ENCODE peak calls at places on chromosomes 11 and 22, in five cellular contexts. X, P, R, V and W are unnamed samples.

GRCh38 chr22:31230871-31231621 is 18.9 kb downstream of the LIMK2 start:
- DNase-seq in X (no peak), P (no peak), R (peak), V (peak), W (no peak)

GRCh38 chr11:102680945-102681344 is 24.6 kb downstream of the MMP27 start:
- DNase-seq in X (no peak), P (no peak), R (no peak), V (peak), W (no peak)

GRCh38 chr22:32932176-32932575 is 126.0 kb downstream of the SYN3 start:
- DNase-seq in X (no peak), P (peak), R (no peak), V (peak), W (no peak)

GRCh38 chr11:100830978-100831732 is 144.1 kb downstream of the ARHGAP42 start:
- DNase-seq in X (no peak), P (peak), R (no peak), V (peak), W (peak)

GRCh38 chr11:45560153-45560934 is 105.1 kb downstream of the CHST1 start:
- DNase-seq in X (no peak), P (no peak), R (no peak), V (no peak), W (no peak)

GRCh38 chr22:37207981-37208380 is 4.3 kb downstream of the SSTR3 start:
- DNase-seq in X (no peak), P (no peak), R (no peak), V (no peak), W (no peak)

GRCh38 chr11:20451568-20451967 is 64.1 kb downstream of the PRMT3 start:
- DNase-seq in X (no peak), P (no peak), R (no peak), V (peak), W (no peak)

GRCh38 chr11:108754901-108755625 is 90.2 kb downstream of the DDX10 start:
- DNase-seq in X (peak), P (no peak), R (no peak), V (peak), W (peak)

GRCh38 chr11:1640076-1640946 is 10.7 kb downstream of the KRTAP5-5 start:
- DNase-seq in X (no peak), P (no peak), R (peak), V (peak), W (no peak)

GRCh38 chr11:91790873-91791468 is 433.6 kb upstream of the FAT3 start:
- DNase-seq in X (no peak), P (no peak), R (no peak), V (no peak), W (no peak)

GRCh38 chr22:20241579-20242392 is 26.3 kb downstream of the RTN4R start:
- DNase-seq in X (no peak), P (no peak), R (no peak), V (no peak), W (no peak)

GRCh38 chr11:78199653-78200015 is 10.9 kb downstream of the USP35 start:
- DNase-seq in X (no peak), P (no peak), R (no peak), V (no peak), W (no peak)

GRCh38 chr11:12100886-12101285 is 9.5 kb upstream of the MICAL2 start:
- DNase-seq in X (peak), P (no peak), R (no peak), V (peak), W (no peak)

GRCh38 chr11:39365809-39366436 is 2093.5 kb downstream of the LRRC4C start:
- DNase-seq in X (no peak), P (no peak), R (no peak), V (peak), W (peak)

GRCh38 chr11:34866375-34866774 is 49.8 kb downstream of the APIP start:
- DNase-seq in X (no peak), P (no peak), R (no peak), V (peak), W (no peak)

GRCh38 chr22:28799125-28799833 is 1.1 kb downstream of the XBP1 start:
- DNase-seq in X (peak), P (peak), R (peak), V (peak), W (peak)

GRCh38 chr22:28801845-28802594 is 1.7 kb upstream of the XBP1 start:
- DNase-seq in X (no peak), P (no peak), R (peak), V (no peak), W (no peak)

GRCh38 chr22:28798810-28799124 is 1.6 kb downstream of the XBP1 start:
- DNase-seq in X (no peak), P (no peak), R (no peak), V (no peak), W (no peak)

GRCh38 chr22:28799834-28800307 is 498 bp downstream of the XBP1 start:
- DNase-seq in X (peak), P (no peak), R (peak), V (peak), W (peak)

DNA sequence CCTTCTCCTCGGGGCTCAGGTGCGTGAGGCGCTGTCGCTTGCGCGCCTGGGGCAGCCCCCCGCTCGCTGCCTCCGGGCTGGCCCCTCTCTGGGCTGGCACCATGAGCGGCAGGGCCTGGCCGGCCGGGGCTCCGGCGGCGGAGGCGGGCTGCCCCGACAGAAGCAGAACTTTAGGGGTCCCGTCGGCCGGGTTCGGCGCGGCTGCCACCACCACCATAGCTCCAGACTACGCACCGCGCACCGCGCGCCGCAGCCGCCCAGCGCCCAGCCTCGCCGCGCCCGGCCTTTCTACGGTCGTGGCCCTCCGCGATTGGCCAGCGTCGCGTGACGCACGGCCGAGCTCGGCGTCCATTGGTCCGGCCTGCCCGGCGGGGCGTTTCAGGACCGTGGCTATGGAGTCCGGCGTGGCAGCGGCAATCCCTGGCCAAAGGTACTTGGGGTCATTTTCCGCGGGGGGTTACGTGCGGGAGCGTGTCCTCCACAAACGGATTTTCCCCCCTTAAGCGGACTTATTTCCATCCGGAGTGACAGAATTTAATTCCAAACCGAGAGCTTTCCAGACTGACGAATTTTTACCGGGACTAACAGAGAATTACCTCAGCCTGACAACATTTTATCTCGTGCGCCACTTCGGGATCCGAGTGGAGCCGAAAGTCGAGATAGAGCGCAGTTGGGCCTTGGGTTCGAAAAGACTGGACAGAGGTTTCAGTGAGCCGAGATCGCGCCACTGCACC is at the start of gene XBP1:
- DNase-seq in X (peak), P (peak), R (peak), V (peak), W (peak)
- H3K4me3 ChIP-seq in X (peak), P (peak), R (peak), V (peak), W (peak)

DNA sequence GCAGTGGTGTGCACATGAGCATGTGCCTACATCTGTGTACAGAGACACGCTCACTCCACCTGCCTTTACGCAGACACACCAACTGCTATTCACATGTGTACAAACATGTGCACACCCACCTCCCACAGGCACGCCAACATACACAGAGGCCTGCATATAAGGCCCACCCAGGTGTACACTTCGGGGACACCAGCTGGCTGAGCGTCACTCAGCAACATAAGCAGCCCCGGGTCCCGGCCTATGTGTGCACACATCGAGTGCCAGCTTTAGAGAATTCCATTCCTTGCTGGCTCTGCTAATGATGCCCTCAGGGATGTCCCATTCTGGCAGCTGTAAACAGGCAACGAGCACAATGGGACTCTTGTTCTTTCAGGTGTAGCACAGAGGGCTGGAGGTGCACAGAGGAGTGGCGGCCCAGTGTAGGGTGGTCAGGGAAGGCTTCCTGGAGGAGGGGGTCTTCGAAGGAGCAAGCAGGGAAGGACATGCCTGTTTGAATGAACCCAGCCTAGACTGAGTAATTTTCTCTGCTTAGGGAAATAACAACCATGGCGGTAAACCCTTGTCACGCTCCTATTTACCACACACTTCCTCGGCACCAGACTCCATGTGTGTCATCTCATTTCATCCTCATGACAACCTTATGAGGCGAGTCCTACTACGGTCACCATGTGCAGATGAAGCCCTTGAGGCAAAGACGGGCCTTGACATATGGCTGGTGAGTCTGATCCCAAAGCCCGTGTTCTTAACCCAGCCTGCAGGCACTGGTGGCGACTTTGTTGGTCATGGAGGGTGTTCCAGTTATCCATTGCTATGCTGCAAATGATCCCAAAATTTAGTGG is 35.1 kb downstream of the RPL3 start:
- DNase-seq in X (no peak), P (no peak), R (no peak), V (no peak), W (no peak)
- H3K4me3 ChIP-seq in X (no peak), P (no peak), R (no peak), V (no peak), W (no peak)

GRCh38 chr11:128892866-128893565 is 1.9 kb downstream of the KCNJ5 start:
- DNase-seq in X (no peak), P (no peak), R (peak), V (no peak), W (no peak)

GRCh38 chr11:128890543-128891409 is at the start of gene KCNJ5:
- DNase-seq in X (no peak), P (no peak), R (peak), V (no peak), W (no peak)

GRCh38 chr11:128890216-128890542 is 977 bp upstream of the KCNJ5 start:
- DNase-seq in X (no peak), P (no peak), R (no peak), V (no peak), W (no peak)

GRCh38 chr11:128891410-128891861 is 280 bp downstream of the KCNJ5 start:
- DNase-seq in X (no peak), P (no peak), R (no peak), V (no peak), W (no peak)

DNA sequence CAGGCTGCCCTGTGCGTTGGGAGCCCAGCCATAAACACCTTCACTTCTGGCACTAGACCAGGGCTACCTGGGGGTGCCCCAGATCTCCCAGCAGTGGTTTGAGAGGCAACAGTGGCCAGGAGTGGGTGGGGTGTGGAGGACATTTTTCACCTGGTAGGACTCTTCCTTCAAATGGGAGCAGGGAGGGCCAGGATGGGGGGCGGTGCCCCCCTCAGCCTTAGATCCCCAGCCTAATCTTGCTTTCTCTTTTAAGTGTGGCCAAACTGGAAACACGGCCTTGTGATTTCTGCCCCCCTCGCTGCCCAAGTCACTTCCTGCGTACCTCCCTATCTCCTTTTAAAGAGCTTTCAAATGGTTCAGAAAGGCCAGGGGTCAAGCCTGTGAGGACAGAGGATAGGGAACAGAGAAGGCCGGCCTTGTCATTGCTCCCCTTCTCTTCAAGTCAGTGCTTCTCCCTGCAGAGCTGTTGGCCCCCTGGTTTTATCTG is 799 bp downstream of the KCNJ5 start:
- DNase-seq in X (no peak), P (no peak), R (peak), V (no peak), W (no peak)
- H3K4me3 ChIP-seq in X (no peak), P (no peak), R (no peak), V (no peak), W (no peak)

DNA sequence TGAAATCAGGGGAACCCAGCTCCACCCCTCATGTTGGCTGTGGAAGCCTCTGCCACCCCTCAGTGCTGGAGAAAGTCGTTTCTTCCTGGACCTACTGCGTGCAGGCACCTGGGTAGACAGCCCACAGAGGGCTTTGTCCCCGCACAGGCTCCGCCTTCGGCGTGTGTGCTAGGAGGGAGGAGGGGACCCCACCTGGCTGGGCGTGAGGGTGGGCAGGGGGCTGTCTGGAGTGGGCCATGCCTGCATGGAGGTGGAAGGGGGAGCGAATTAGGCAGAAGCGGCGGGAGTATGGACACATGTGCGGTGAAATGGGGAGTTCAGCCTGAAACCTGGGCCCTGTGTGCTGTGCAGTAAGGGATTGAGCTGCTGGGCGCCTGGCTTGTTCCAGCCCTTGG is 49.3 kb downstream of the FBLN1 start:
- DNase-seq in X (no peak), P (no peak), R (no peak), V (no peak), W (no peak)
- H3K4me3 ChIP-seq in X (no peak), P (no peak), R (no peak), V (no peak), W (no peak)

DNA sequence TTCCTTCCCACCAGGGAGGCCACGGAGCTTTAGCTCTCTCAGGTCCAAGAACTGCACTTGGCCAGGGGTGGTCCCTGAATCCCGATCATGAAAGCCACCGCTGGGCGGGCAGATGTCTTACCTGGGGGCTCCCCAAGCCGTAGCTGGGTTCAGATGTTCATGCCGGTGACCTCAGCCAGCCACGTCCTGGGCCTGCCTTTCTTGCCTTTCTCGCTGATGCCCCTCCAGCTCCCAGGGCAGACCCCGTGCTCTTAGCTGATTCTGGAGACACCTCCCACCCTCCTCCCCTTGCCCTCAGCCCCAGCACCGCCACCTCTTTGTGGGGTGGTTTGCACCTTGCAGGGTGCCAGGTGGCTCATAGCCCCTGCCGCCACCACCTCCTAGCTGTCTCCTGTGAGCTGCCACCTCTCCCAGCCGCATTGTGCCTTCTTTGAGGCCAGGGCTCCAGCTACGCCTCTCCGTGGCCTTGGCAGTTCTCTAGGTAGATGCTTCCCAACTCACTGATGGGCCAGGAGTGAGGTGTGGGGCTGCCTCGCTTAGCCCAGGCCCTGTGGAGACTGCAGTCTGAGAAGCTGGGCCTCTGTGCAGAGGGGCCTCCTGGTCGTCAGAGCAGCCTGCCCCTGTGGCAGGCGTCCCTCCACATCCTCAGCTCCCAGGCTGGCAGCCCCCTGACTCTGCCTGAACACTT is 97.5 kb upstream of the B3GAT1 start:
- DNase-seq in X (no peak), P (no peak), R (peak), V (no peak), W (no peak)
- H3K4me3 ChIP-seq in X (no peak), P (no peak), R (no peak), V (no peak), W (no peak)

DNA sequence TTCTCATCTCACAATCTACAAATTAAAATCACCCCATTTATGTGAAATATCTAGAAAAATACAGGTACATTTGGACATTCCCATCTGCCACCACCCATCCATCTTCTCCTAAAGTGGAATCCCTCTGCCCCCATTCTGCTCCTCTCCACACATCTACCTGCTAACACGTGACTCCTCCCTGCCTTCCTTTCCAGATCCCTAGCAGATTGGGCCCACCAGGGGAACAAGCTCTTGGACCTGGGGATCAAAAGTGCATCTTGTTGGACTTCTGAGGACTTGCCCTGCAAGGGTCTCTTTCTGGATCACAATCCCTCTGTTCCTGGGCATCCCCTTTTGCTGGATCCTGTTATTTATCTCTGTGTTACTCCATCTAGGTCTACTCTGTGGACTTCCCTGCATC is 107.6 kb downstream of the ZNF280B start:
- DNase-seq in X (no peak), P (no peak), R (no peak), V (no peak), W (no peak)
- H3K4me3 ChIP-seq in X (no peak), P (no peak), R (no peak), V (no peak), W (no peak)

DNA sequence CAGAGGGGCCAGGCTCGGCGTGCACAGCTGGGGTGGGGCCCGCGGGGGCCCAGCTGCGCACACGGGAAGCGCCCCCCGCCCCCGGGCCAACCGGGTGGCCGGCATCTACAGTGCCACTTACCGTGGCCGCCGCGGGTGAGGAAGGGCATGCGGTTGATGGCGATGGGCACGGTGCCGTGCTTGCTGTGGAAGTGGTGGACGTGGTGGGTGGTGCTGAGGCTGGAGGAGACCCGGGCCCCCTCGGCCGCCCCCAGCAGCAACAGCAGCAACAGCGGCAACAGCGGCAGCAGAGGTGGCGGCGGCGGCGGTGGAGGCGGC is 51.4 kb downstream of the SLC22A12 start:
- DNase-seq in X (no peak), P (no peak), R (no peak), V (no peak), W (no peak)
- H3K4me3 ChIP-seq in X (no peak), P (no peak), R (no peak), V (no peak), W (no peak)

GRCh38 chr11:126864934-126865333 is 135.6 kb downstream of the KIRREL3 start:
- DNase-seq in X (no peak), P (no peak), R (no peak), V (no peak), W (no peak)
- H3K4me3 ChIP-seq in X (no peak), P (no peak), R (no peak), V (no peak), W (no peak)

DNA sequence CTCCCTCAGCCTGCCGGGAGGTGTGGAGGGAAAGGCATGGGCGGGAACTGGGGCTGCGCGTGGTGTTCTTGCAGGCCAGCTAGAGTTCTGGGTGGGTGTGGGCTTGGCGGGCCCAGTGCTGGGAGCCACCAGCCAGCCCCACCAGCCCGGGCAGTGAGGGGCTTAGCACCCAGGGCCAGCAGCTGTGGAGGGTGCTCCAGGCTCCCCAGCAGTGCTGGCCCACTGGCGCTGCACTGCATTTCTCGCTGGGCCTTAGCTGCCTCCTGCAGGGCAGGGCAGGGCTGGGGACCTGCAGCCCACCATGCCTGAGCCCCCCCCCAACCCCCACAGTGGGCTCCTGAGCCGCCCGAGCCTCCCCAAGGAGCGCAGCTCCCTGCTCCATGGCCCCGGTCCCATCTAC is 304.2 kb downstream of the KCNA4 start:
- DNase-seq in X (no peak), P (no peak), R (no peak), V (no peak), W (no peak)
- H3K4me3 ChIP-seq in X (no peak), P (no peak), R (no peak), V (no peak), W (no peak)

GRCh38 chr11:73243093-73243485 is 25.0 kb downstream of the P2RY2 start:
- DNase-seq in X (no peak), P (no peak), R (no peak), V (no peak), W (no peak)

GRCh38 chr11:73241300-73241699 is 23.2 kb downstream of the P2RY2 start:
- DNase-seq in X (no peak), P (no peak), R (no peak), V (no peak), W (no peak)

GRCh38 chr11:73244589-73245240 is 26.6 kb downstream of the P2RY2 start:
- DNase-seq in X (no peak), P (no peak), R (no peak), V (no peak), W (no peak)

GRCh38 chr11:73240190-73240781 is 22.2 kb downstream of the P2RY2 start:
- DNase-seq in X (no peak), P (no peak), R (peak), V (peak), W (no peak)

GRCh38 chr11:73242291-73243092 is 24.4 kb downstream of the P2RY2 start:
- DNase-seq in X (peak), P (no peak), R (peak), V (peak), W (peak)
- H3K4me3 ChIP-seq in X (no peak), P (peak), R (no peak), V (no peak), W (no peak)